ENCODE peak calls at places on chromosomes 13 and 19, in ten cellular contexts. One of them, this sample, is unnamed.

GRCh38 chr13:50124536-50125305 is 109.5 kb downstream of the KCNRG start:
- DNase-seq in AG09309: no peak
- DNase-seq in fibroblast of pulmonary artery: peak; percentile 57
- DNase-seq in fibroblast of lung: peak; percentile 97
- DNase-seq in mammary epithelial cell: peak; percentile 52
- DNase-seq in heart right ventricle: peak; percentile 97
- DNase-seq in GM06990: peak; percentile 86
- DNase-seq in GM10248: no peak
- DNase-seq in cardiac fibroblast: peak; percentile 61
- DNase-seq in fibroblast of the aortic adventitia: peak; percentile 55
- DNase-seq in this sample: no peak

GRCh38 chr13:28761586-28761985 is 42.8 kb upstream of the SLC46A3 start:
- DNase-seq in AG09309: no peak
- DNase-seq in fibroblast of pulmonary artery: no peak
- DNase-seq in fibroblast of lung: peak; percentile 13
- DNase-seq in mammary epithelial cell: peak; percentile 5
- DNase-seq in heart right ventricle: no peak
- DNase-seq in GM06990: no peak
- DNase-seq in GM10248: no peak
- DNase-seq in cardiac fibroblast: peak; percentile 79
- DNase-seq in fibroblast of the aortic adventitia: no peak
- DNase-seq in this sample: no peak

GRCh38 chr19:20367811-20368294 is 197.7 kb downstream of the ZNF737 start:
- DNase-seq in AG09309: no peak
- DNase-seq in fibroblast of pulmonary artery: no peak
- DNase-seq in fibroblast of lung: no peak
- DNase-seq in mammary epithelial cell: no peak
- DNase-seq in heart right ventricle: no peak
- DNase-seq in GM06990: no peak
- DNase-seq in GM10248: no peak
- DNase-seq in cardiac fibroblast: no peak
- DNase-seq in fibroblast of the aortic adventitia: no peak
- DNase-seq in this sample: no peak

GRCh38 chr13:70817571-70817970 is 709.3 kb upstream of the KLHL1 start:
- DNase-seq in AG09309: no peak
- DNase-seq in fibroblast of pulmonary artery: no peak
- DNase-seq in fibroblast of lung: peak; percentile 33
- DNase-seq in mammary epithelial cell: no peak
- DNase-seq in heart right ventricle: no peak
- DNase-seq in GM06990: no peak
- DNase-seq in GM10248: no peak
- DNase-seq in cardiac fibroblast: no peak
- DNase-seq in fibroblast of the aortic adventitia: no peak
- DNase-seq in this sample: no peak

GRCh38 chr19:4061683-4062575 is 4.8 kb downstream of the ZBTB7A start:
- DNase-seq in AG09309: no peak
- DNase-seq in fibroblast of pulmonary artery: no peak
- DNase-seq in fibroblast of lung: no peak
- DNase-seq in mammary epithelial cell: peak; percentile 52
- DNase-seq in heart right ventricle: no peak
- DNase-seq in GM06990: no peak
- DNase-seq in GM10248: no peak
- DNase-seq in cardiac fibroblast: no peak
- DNase-seq in fibroblast of the aortic adventitia: no peak
- DNase-seq in this sample: no peak

GRCh38 chr19:36963262-36963661 is 47.1 kb downstream of the ZNF568 start:
- DNase-seq in AG09309: no peak
- DNase-seq in fibroblast of pulmonary artery: no peak
- DNase-seq in fibroblast of lung: no peak
- DNase-seq in mammary epithelial cell: no peak
- DNase-seq in heart right ventricle: no peak
- DNase-seq in GM06990: no peak
- DNase-seq in GM10248: no peak
- DNase-seq in cardiac fibroblast: no peak
- DNase-seq in fibroblast of the aortic adventitia: no peak
- DNase-seq in this sample: no peak

GRCh38 chr19:7863157-7863970 is 10.8 kb downstream of the PRR36 start:
- DNase-seq in AG09309: no peak
- DNase-seq in fibroblast of pulmonary artery: no peak
- DNase-seq in fibroblast of lung: no peak
- DNase-seq in mammary epithelial cell: no peak
- DNase-seq in heart right ventricle: no peak
- DNase-seq in GM06990: no peak
- DNase-seq in GM10248: no peak
- DNase-seq in cardiac fibroblast: no peak
- DNase-seq in fibroblast of the aortic adventitia: no peak
- DNase-seq in this sample: no peak

GRCh38 chr19:2302319-2303208 is 5.4 kb downstream of the LINGO3 start:
- DNase-seq in AG09309: no peak
- DNase-seq in fibroblast of pulmonary artery: peak; percentile 54
- DNase-seq in fibroblast of lung: peak; percentile 46
- DNase-seq in mammary epithelial cell: no peak
- DNase-seq in heart right ventricle: peak; percentile 57
- DNase-seq in GM06990: no peak
- DNase-seq in GM10248: no peak
- DNase-seq in cardiac fibroblast: peak; percentile 55
- DNase-seq in fibroblast of the aortic adventitia: peak; percentile 27
- DNase-seq in this sample: no peak

GRCh38 chr19:53812335-53812734 is 11.8 kb downstream of the NLRP12 start:
- DNase-seq in AG09309: no peak
- DNase-seq in fibroblast of pulmonary artery: no peak
- DNase-seq in fibroblast of lung: no peak
- DNase-seq in mammary epithelial cell: no peak
- DNase-seq in heart right ventricle: no peak
- DNase-seq in GM06990: no peak
- DNase-seq in GM10248: no peak
- DNase-seq in cardiac fibroblast: no peak
- DNase-seq in fibroblast of the aortic adventitia: no peak
- DNase-seq in this sample: no peak

GRCh38 chr19:53810187-53810546 is 13.9 kb downstream of the NLRP12 start:
- DNase-seq in AG09309: no peak
- DNase-seq in fibroblast of pulmonary artery: no peak
- DNase-seq in fibroblast of lung: no peak
- DNase-seq in mammary epithelial cell: no peak
- DNase-seq in heart right ventricle: no peak
- DNase-seq in GM06990: no peak
- DNase-seq in GM10248: no peak
- DNase-seq in cardiac fibroblast: no peak
- DNase-seq in fibroblast of the aortic adventitia: no peak
- DNase-seq in this sample: no peak

GRCh38 chr19:53809518-53810186 is 14.5 kb downstream of the NLRP12 start:
- DNase-seq in AG09309: no peak
- DNase-seq in fibroblast of pulmonary artery: peak; percentile 5
- DNase-seq in fibroblast of lung: no peak
- DNase-seq in mammary epithelial cell: no peak
- DNase-seq in heart right ventricle: no peak
- DNase-seq in GM06990: no peak
- DNase-seq in GM10248: no peak
- DNase-seq in cardiac fibroblast: no peak
- DNase-seq in fibroblast of the aortic adventitia: no peak
- DNase-seq in this sample: no peak

GRCh38 chr19:53810891-53811290 is 13.2 kb downstream of the NLRP12 start:
- DNase-seq in AG09309: no peak
- DNase-seq in fibroblast of pulmonary artery: no peak
- DNase-seq in fibroblast of lung: no peak
- DNase-seq in mammary epithelial cell: no peak
- DNase-seq in heart right ventricle: no peak
- DNase-seq in GM06990: no peak
- DNase-seq in GM10248: no peak
- DNase-seq in cardiac fibroblast: no peak
- DNase-seq in fibroblast of the aortic adventitia: no peak
- DNase-seq in this sample: no peak

DNA sequence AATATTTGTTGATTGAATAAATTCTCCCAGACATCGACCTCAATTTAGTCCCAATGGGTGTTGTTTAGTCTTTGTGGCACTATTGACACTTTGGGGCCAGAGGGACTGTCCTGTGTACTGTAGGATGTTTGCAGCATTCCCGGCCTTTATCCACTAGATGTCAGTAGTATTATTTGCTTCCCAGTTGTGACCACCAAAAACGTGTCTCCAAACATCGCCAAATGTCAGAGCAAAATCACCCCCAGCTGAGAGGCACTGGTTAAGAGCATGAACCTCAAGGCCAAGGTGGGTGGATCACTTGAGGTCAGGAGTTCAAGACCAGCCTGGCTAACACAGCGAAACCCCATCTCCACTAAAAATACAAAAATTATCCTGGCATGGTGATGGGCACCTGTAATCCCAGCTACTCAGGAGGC is 15.4 kb downstream of the NLRP12 start:
- DNase-seq in AG09309: no peak
- DNase-seq in fibroblast of pulmonary artery: peak; percentile 74
- DNase-seq in fibroblast of lung: peak; percentile 39
- DNase-seq in mammary epithelial cell: peak; percentile 29
- DNase-seq in heart right ventricle: no peak
- DNase-seq in GM06990: no peak
- DNase-seq in GM10248: no peak
- DNase-seq in cardiac fibroblast: peak; percentile 70
- DNase-seq in fibroblast of the aortic adventitia: peak; percentile 75
- DNase-seq in this sample: no peak
- TF ChIP-seq CTCF in AG09309: peak; percentile 71
- TF ChIP-seq CTCF in fibroblast of pulmonary artery: peak; percentile 77
- TF ChIP-seq CTCF in fibroblast of lung: peak; percentile 62
- TF ChIP-seq CTCF in mammary epithelial cell: peak; percentile 54
- TF ChIP-seq CTCF in heart right ventricle: peak; percentile 55
- TF ChIP-seq CTCF in GM06990: peak; percentile 12
- TF ChIP-seq CTCF in GM10248: no peak
- TF ChIP-seq CTCF in cardiac fibroblast: peak; percentile 69
- TF ChIP-seq CTCF in fibroblast of the aortic adventitia: peak; percentile 81
- TF ChIP-seq CTCF in this sample: peak; percentile 48

DNA sequence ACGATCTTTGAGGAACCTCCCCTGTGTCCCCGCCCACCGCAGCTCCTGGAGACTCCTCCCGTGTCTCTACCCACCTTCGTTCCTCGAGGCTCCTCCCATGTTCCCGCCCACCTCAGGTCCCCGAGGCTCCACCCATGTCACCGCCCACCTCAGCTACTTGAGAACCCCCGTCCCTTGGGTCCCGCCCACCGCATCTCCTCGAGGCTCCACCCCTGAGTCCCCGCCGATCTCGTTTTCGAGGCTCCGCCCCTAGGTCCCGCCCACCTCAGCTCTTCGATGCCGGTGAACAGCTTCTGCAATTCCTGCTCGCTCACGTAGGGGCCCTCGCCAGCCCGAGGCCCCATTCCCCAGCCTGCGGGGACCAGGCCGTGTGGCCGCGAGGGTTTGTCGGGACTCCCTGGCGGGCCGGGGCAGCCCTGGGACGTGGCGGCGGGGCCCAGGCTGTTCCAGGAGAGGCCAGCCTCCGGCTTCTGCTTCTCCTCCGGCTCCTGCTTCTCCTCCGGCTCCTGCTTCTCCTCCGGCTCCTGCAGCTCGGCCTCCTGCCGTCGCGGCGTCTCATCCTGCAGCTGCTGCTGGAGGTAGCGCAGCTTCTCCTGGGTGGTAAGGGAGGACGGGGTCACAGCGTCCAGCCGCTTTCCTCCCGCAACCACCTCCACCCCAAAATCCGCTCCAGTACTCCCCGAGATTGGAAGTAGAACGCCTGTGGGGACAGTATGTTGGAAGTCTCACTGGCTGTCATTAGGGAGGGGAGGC is 16.7 kb downstream of the TSKS start:
- DNase-seq in AG09309: no peak
- DNase-seq in fibroblast of pulmonary artery: peak; percentile 46
- DNase-seq in fibroblast of lung: peak; percentile 38
- DNase-seq in mammary epithelial cell: no peak
- DNase-seq in heart right ventricle: no peak
- DNase-seq in GM06990: peak; percentile 79
- DNase-seq in GM10248: peak; percentile 38
- DNase-seq in cardiac fibroblast: peak; percentile 44
- DNase-seq in fibroblast of the aortic adventitia: no peak
- DNase-seq in this sample: peak; percentile 19
- TF ChIP-seq CTCF in AG09309: no peak
- TF ChIP-seq CTCF in fibroblast of pulmonary artery: no peak
- TF ChIP-seq CTCF in fibroblast of lung: no peak
- TF ChIP-seq CTCF in mammary epithelial cell: no peak
- TF ChIP-seq CTCF in heart right ventricle: no peak
- TF ChIP-seq CTCF in GM06990: no peak
- TF ChIP-seq CTCF in GM10248: no peak
- TF ChIP-seq CTCF in cardiac fibroblast: no peak
- TF ChIP-seq CTCF in fibroblast of the aortic adventitia: no peak
- TF ChIP-seq CTCF in this sample: no peak

GRCh38 chr13:80921971-80922370 is 581.0 kb upstream of the SPRY2 start:
- DNase-seq in AG09309: no peak
- DNase-seq in fibroblast of pulmonary artery: no peak
- DNase-seq in fibroblast of lung: no peak
- DNase-seq in mammary epithelial cell: no peak
- DNase-seq in heart right ventricle: no peak
- DNase-seq in GM06990: no peak
- DNase-seq in GM10248: no peak
- DNase-seq in cardiac fibroblast: peak; percentile 46
- DNase-seq in fibroblast of the aortic adventitia: no peak
- DNase-seq in this sample: no peak

GRCh38 chr13:80928241-80928640 is 587.3 kb upstream of the SPRY2 start:
- DNase-seq in AG09309: no peak
- DNase-seq in fibroblast of pulmonary artery: no peak
- DNase-seq in fibroblast of lung: no peak
- DNase-seq in mammary epithelial cell: no peak
- DNase-seq in heart right ventricle: no peak
- DNase-seq in GM06990: no peak
- DNase-seq in GM10248: no peak
- DNase-seq in cardiac fibroblast: no peak
- DNase-seq in fibroblast of the aortic adventitia: no peak
- DNase-seq in this sample: no peak

GRCh38 chr13:80921556-80921955 is 580.6 kb upstream of the SPRY2 start:
- DNase-seq in AG09309: no peak
- DNase-seq in fibroblast of pulmonary artery: peak; percentile 68
- DNase-seq in fibroblast of lung: no peak
- DNase-seq in mammary epithelial cell: no peak
- DNase-seq in heart right ventricle: no peak
- DNase-seq in GM06990: no peak
- DNase-seq in GM10248: no peak
- DNase-seq in cardiac fibroblast: peak; percentile 82
- DNase-seq in fibroblast of the aortic adventitia: peak; percentile 12
- DNase-seq in this sample: no peak

GRCh38 chr13:80924596-80924995 is 583.7 kb upstream of the SPRY2 start:
- DNase-seq in AG09309: no peak
- DNase-seq in fibroblast of pulmonary artery: peak; percentile 84
- DNase-seq in fibroblast of lung: peak; percentile 21
- DNase-seq in mammary epithelial cell: no peak
- DNase-seq in heart right ventricle: peak; percentile 24
- DNase-seq in GM06990: no peak
- DNase-seq in GM10248: no peak
- DNase-seq in cardiac fibroblast: peak; percentile 74
- DNase-seq in fibroblast of the aortic adventitia: peak; percentile 75
- DNase-seq in this sample: no peak

DNA sequence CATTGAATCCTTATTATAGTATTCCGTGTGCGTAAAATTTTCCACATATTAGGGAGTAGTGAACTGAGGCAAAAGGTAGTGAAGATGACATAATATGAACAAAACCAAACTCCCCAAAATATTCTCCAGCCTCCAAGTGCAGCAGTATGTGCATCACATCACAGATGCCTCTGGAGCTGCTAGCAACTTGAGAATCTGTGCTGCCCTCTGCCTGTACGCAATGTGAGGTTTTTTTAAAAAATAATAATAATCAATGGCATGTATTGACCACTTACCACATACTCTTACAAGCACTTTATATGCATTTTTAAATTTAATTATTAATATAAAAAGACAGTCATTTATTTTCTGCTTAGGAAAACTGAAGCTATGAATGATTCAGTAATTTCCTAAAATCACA is 583.0 kb upstream of the SPRY2 start:
- DNase-seq in AG09309: no peak
- DNase-seq in fibroblast of pulmonary artery: peak; percentile 42
- DNase-seq in fibroblast of lung: no peak
- DNase-seq in mammary epithelial cell: no peak
- DNase-seq in heart right ventricle: no peak
- DNase-seq in GM06990: no peak
- DNase-seq in GM10248: no peak
- DNase-seq in cardiac fibroblast: peak; percentile 27
- DNase-seq in fibroblast of the aortic adventitia: no peak
- DNase-seq in this sample: no peak
- TF ChIP-seq CTCF in AG09309: no peak
- TF ChIP-seq CTCF in fibroblast of pulmonary artery: peak; percentile 31
- TF ChIP-seq CTCF in fibroblast of lung: no peak
- TF ChIP-seq CTCF in mammary epithelial cell: peak; percentile 36
- TF ChIP-seq CTCF in heart right ventricle: peak; percentile 20
- TF ChIP-seq CTCF in GM06990: no peak
- TF ChIP-seq CTCF in GM10248: peak; percentile 19
- TF ChIP-seq CTCF in cardiac fibroblast: no peak
- TF ChIP-seq CTCF in fibroblast of the aortic adventitia: no peak
- TF ChIP-seq CTCF in this sample: no peak

DNA sequence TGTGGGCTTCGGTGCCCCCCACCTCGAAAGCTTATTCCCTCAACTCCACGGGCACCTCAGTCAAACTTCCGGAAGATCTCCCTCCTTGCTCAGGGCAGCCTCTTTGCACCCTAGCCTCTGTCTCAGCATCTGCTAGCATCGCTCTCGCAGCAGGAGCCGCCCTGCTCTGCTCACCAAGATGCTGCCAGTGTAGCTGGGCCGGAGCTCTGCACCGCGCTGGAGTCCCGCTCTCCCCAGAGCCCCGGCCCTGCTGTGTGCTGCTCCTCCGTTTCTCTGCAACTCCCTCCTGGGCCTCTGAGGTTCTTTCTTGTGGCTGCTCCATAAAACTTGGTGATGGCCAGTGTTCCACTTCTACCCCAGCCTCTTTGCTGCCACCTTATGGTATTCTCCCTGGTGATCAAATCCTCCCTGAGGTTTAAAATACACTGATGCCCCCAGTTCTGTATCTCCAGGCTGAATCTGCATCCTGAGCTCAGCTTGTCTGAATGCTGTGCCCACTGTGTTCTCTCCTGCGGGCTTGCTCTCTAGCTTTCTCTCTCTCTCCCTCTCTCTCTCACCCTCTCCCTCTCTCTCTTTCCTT is 198.0 kb downstream of the UQCRFS1 start:
- DNase-seq in AG09309: no peak
- DNase-seq in fibroblast of pulmonary artery: no peak
- DNase-seq in fibroblast of lung: no peak
- DNase-seq in mammary epithelial cell: no peak
- DNase-seq in heart right ventricle: no peak
- DNase-seq in GM06990: no peak
- DNase-seq in GM10248: no peak
- DNase-seq in cardiac fibroblast: no peak
- DNase-seq in fibroblast of the aortic adventitia: no peak
- DNase-seq in this sample: no peak
- TF ChIP-seq CTCF in AG09309: no peak
- TF ChIP-seq CTCF in fibroblast of pulmonary artery: no peak
- TF ChIP-seq CTCF in fibroblast of lung: no peak
- TF ChIP-seq CTCF in mammary epithelial cell: no peak
- TF ChIP-seq CTCF in heart right ventricle: no peak
- TF ChIP-seq CTCF in GM06990: no peak
- TF ChIP-seq CTCF in GM10248: no peak
- TF ChIP-seq CTCF in cardiac fibroblast: no peak
- TF ChIP-seq CTCF in fibroblast of the aortic adventitia: peak; percentile 11
- TF ChIP-seq CTCF in this sample: no peak